ENCODE peak calls at places on chromosomes 16 and 17, in four cellular contexts. H is renal cortical epithelial cell, K is Daoy, U is ELR. X is an unnamed sample.

GRCh38 chr17:71023631-71024030 is 854.3 kb downstream of the KCNJ2 start:
- DNase-seq in K (no peak), U (peak; percentile 5), H (peak; percentile 62), X (peak; percentile 68)

GRCh38 chr16:72400257-72401078 is 228.5 kb upstream of the PMFBP1 start:
- DNase-seq in U (peak; percentile 67), K (peak; percentile 33), H (peak; percentile 48), X (peak; percentile 27)

GRCh38 chr17:71527311-71527710 is 593.5 kb upstream of the SOX9 start:
- DNase-seq in H (peak; percentile 48), U (no peak), K (peak; percentile 50), X (no peak)

GRCh38 chr16:5378531-5378930 is 280.9 kb upstream of the EEF2KMT start:
- DNase-seq in H (no peak), K (no peak), U (no peak), X (no peak)

GRCh38 chr17:20992416-20992815 is 50.4 kb downstream of the USP22 start:
- DNase-seq in H (no peak), U (no peak), K (no peak), X (no peak)

GRCh38 chr16:83804366-83804765 is 3.4 kb upstream of the HSBP1 start:
- DNase-seq in K (no peak), H (no peak), U (no peak), X (no peak)

GRCh38 chr17:54280741-54281140 is 458.0 kb downstream of the KIF2B start:
- DNase-seq in H (no peak), U (no peak), K (no peak), X (no peak)

GRCh38 chr17:77228224-77229215 is 87.8 kb downstream of the SEC14L1 start:
- DNase-seq in U (no peak), H (no peak), K (no peak), X (no peak)

GRCh38 chr17:78715000-78715771 is 66.9 kb downstream of the CYTH1 start:
- DNase-seq in K (no peak), U (no peak), H (no peak), X (no peak)

GRCh38 chr17:81187586-81188490 is 21.8 kb upstream of the AATK start:
- DNase-seq in U (no peak), H (no peak), K (no peak), X (no peak)

GRCh38 chr16:8589293-8590160 is 784 bp downstream of the TMEM114 start:
- DNase-seq in U (no peak), K (no peak), H (no peak), X (no peak)

GRCh38 chr17:67850991-67851631 is 25.8 kb downstream of the BPTF start:
- DNase-seq in K (no peak), U (no peak), H (peak; percentile 65), X (no peak)

GRCh38 chr17:45149669-45150603 is 1.7 kb downstream of the HEXIM1 start:
- DNase-seq in H (peak; percentile 40), U (peak; percentile 78), K (peak; percentile 72), X (no peak)

GRCh38 chr16:27242868-27243590 is 25.5 kb downstream of the NSMCE1 start:
- DNase-seq in H (peak; percentile 94), K (peak; percentile 71), U (peak; percentile 95), X (peak; percentile 67)

GRCh38 chr16:54287018-54287757 is 601 bp upstream of the IRX3 start:
- DNase-seq in U (no peak), K (no peak), H (no peak), X (no peak)

GRCh38 chr16:69823831-69824563 is 61.9 kb downstream of the WWP2 start:
- DNase-seq in H (no peak), K (no peak), U (no peak), X (no peak)

GRCh38 chr17:78979780-78980623 is at the start of gene LGALS3BP:
- DNase-seq in U (peak; percentile 82), K (peak; percentile 91), H (peak; percentile 79), X (peak; percentile 88)